ENCODE peak calls at places on chromosomes 3 and 15, in six cellular contexts. One of them, this sample, is unnamed. For H3K9me3, the result is how much of the 10 kb centered on the place peaks cover.

GRCh38 chr15:89554247-89554646 is 21.0 kb upstream of the TICRR start:
- DNase-seq in PC-3: no peak
- DNase-seq in MM.1S: no peak
- DNase-seq in IMR-90: no peak
- DNase-seq in A673: no peak
- DNase-seq in lower lobe of right lung: no peak
- DNase-seq in this sample: no peak

GRCh38 chr3:38640661-38641441 is 8.6 kb downstream of the SCN5A start:
- DNase-seq in lower lobe of right lung: no peak
- DNase-seq in PC-3: no peak
- DNase-seq in A673: no peak
- DNase-seq in IMR-90: no peak
- DNase-seq in MM.1S: no peak
- DNase-seq in this sample: no peak

GRCh38 chr3:61562810-61563613 is 1.6 kb downstream of the PTPRG start:
- DNase-seq in IMR-90: peak
- DNase-seq in MM.1S: peak
- DNase-seq in lower lobe of right lung: peak
- DNase-seq in PC-3: no peak
- DNase-seq in A673: no peak
- DNase-seq in this sample: peak

GRCh38 chr3:141410861-141411771 is 42.8 kb downstream of the ZBTB38 start:
- DNase-seq in A673: peak
- DNase-seq in IMR-90: peak
- DNase-seq in MM.1S: peak
- DNase-seq in lower lobe of right lung: no peak
- DNase-seq in PC-3: peak
- DNase-seq in this sample: peak

GRCh38 chr15:29925227-29926082 is 103.2 kb upstream of the TJP1 start:
- DNase-seq in A673: peak
- DNase-seq in lower lobe of right lung: peak
- DNase-seq in MM.1S: peak
- DNase-seq in PC-3: peak
- DNase-seq in IMR-90: peak
- DNase-seq in this sample: peak

GRCh38 chr3:122689587-122689986 is 8.9 kb downstream of the PARP14 start:
- DNase-seq in MM.1S: no peak
- DNase-seq in IMR-90: peak
- DNase-seq in A673: no peak
- DNase-seq in lower lobe of right lung: no peak
- DNase-seq in PC-3: peak
- DNase-seq in this sample: no peak

GRCh38 chr3:12710062-12710461 is 46.1 kb upstream of the RAF1 start:
- DNase-seq in PC-3: no peak
- DNase-seq in MM.1S: no peak
- DNase-seq in A673: no peak
- DNase-seq in lower lobe of right lung: no peak
- DNase-seq in IMR-90: no peak
- DNase-seq in this sample: no peak

GRCh38 chr15:27222479-27222878 is 251.5 kb downstream of the GABRG3 start:
- DNase-seq in IMR-90: no peak
- DNase-seq in A673: no peak
- DNase-seq in PC-3: peak
- DNase-seq in MM.1S: no peak
- DNase-seq in lower lobe of right lung: no peak
- DNase-seq in this sample: peak

DNA sequence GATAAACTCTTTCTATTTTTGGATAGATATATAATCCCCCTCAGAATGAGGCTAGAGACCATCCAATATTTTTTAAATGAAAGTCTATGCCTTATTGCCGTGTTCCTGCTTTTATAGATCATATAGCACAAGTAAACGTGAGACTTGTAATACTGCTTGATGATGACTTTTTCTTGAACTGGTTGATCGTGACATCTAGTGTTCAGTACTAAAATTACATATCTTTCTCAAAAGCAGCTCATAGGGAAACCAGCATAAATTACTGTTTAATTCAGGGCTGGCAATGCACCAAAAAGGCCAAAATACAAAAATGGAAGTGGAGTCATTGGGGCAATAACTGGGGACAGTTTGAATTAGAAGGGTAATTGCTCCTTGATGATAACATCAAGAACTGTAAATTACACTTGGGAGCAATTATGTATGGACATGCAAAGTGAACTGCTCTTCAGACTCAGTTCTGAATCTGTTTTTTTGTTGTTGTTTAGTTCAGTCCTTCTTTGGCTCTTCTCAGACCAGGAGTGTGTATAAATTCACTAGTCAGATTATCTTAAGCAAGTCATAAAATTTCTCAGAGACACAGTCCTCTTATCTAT is 325.3 kb downstream of the THSD4 start:
- DNase-seq in lower lobe of right lung: no peak
- DNase-seq in IMR-90: peak
- DNase-seq in MM.1S: peak
- DNase-seq in A673: peak
- DNase-seq in PC-3: peak
- DNase-seq in this sample: peak
- H3K27ac ChIP-seq in lower lobe of right lung: no peak
- H3K27ac ChIP-seq in IMR-90: no peak
- H3K27ac ChIP-seq in MM.1S: no peak
- H3K27ac ChIP-seq in A673: no peak
- H3K27ac ChIP-seq in PC-3: peak
- H3K27ac ChIP-seq in this sample: no peak

GRCh38 chr15:46660096-46660842 is 1025.4 kb downstream of the SQOR start:
- DNase-seq in MM.1S: peak
- DNase-seq in IMR-90: no peak
- DNase-seq in A673: no peak
- DNase-seq in lower lobe of right lung: no peak
- DNase-seq in PC-3: no peak
- DNase-seq in this sample: no peak

GRCh38 chr15:46652256-46652655 is 1017.4 kb downstream of the SQOR start:
- DNase-seq in lower lobe of right lung: no peak
- DNase-seq in A673: no peak
- DNase-seq in IMR-90: no peak
- DNase-seq in PC-3: no peak
- DNase-seq in MM.1S: no peak
- DNase-seq in this sample: no peak

GRCh38 chr15:46654993-46655392 is 1020.2 kb downstream of the SQOR start:
- DNase-seq in PC-3: no peak
- DNase-seq in IMR-90: no peak
- DNase-seq in lower lobe of right lung: no peak
- DNase-seq in A673: no peak
- DNase-seq in MM.1S: no peak
- DNase-seq in this sample: no peak
- H3K9me3 ChIP-seq in PC-3: under half
- H3K9me3 ChIP-seq in IMR-90: under half
- H3K9me3 ChIP-seq in lower lobe of right lung: under half
- H3K9me3 ChIP-seq in A673: under half
- H3K9me3 ChIP-seq in MM.1S: under half
- H3K9me3 ChIP-seq in this sample: under half

DNA sequence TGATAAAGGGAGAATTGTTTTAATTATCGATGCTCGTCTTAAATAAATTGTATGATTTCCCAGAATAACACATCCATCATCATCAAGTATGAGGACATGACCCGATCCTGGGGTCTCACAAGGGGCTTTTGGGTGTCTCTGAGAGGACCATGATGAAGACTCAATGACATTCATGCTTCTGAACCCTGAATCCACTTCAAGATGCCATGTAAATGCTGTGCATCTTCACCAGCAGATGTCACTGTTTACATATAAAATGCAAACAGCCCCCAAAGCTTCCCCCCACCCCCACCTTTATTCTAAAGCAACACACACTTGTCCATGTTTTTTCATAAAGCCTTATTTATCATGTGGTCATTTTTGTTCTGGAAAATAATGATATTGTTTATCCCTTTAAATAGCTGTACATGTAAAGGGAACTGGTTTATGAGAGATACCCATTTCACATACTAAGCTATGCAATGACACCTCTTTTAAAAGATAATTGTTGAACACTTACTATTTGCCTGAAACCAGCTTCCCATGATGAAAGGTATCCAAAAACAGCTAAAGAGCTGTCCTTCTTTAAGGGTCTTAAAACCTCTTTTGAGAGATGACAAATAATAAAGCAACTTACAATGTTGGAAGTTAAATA is 69.7 kb upstream of the UBE3A start:
- DNase-seq in lower lobe of right lung: no peak
- DNase-seq in A673: peak
- DNase-seq in MM.1S: no peak
- DNase-seq in PC-3: peak
- DNase-seq in IMR-90: peak
- DNase-seq in this sample: peak
- TF ChIP-seq CTCF in lower lobe of right lung: peak
- TF ChIP-seq CTCF in A673: peak
- TF ChIP-seq CTCF in MM.1S: peak
- TF ChIP-seq CTCF in PC-3: peak
- TF ChIP-seq CTCF in IMR-90: peak
- TF ChIP-seq CTCF in this sample: peak

GRCh38 chr3:99900248-99900647 is 82.6 kb downstream of the CMSS1 start:
- DNase-seq in PC-3: no peak
- DNase-seq in IMR-90: no peak
- DNase-seq in MM.1S: no peak
- DNase-seq in A673: no peak
- DNase-seq in lower lobe of right lung: no peak
- DNase-seq in this sample: no peak

GRCh38 chr3:99903844-99904243 is 86.2 kb downstream of the CMSS1 start:
- DNase-seq in IMR-90: peak
- DNase-seq in PC-3: peak
- DNase-seq in MM.1S: no peak
- DNase-seq in lower lobe of right lung: no peak
- DNase-seq in A673: no peak
- DNase-seq in this sample: no peak

GRCh38 chr3:99902091-99902490 is 84.4 kb downstream of the CMSS1 start:
- DNase-seq in IMR-90: peak
- DNase-seq in PC-3: peak
- DNase-seq in MM.1S: no peak
- DNase-seq in A673: no peak
- DNase-seq in lower lobe of right lung: no peak
- DNase-seq in this sample: no peak

GRCh38 chr3:99899603-99900002 is 81.9 kb downstream of the CMSS1 start:
- DNase-seq in lower lobe of right lung: no peak
- DNase-seq in IMR-90: no peak
- DNase-seq in PC-3: no peak
- DNase-seq in MM.1S: no peak
- DNase-seq in A673: no peak
- DNase-seq in this sample: no peak

GRCh38 chr3:99901200-99901926 is 83.7 kb downstream of the CMSS1 start:
- DNase-seq in A673: peak
- DNase-seq in IMR-90: peak
- DNase-seq in MM.1S: no peak
- DNase-seq in PC-3: peak
- DNase-seq in lower lobe of right lung: no peak
- DNase-seq in this sample: no peak
- H3K27ac ChIP-seq in A673: no peak
- H3K27ac ChIP-seq in IMR-90: no peak
- H3K27ac ChIP-seq in MM.1S: no peak
- H3K27ac ChIP-seq in PC-3: peak
- H3K27ac ChIP-seq in lower lobe of right lung: peak
- H3K27ac ChIP-seq in this sample: no peak

GRCh38 chr3:190242147-190242546 is 80.1 kb downstream of the CLDN1 start:
- DNase-seq in lower lobe of right lung: no peak
- DNase-seq in PC-3: no peak
- DNase-seq in A673: no peak
- DNase-seq in MM.1S: no peak
- DNase-seq in IMR-90: no peak
- DNase-seq in this sample: no peak
- H3K9me3 ChIP-seq in lower lobe of right lung: under half
- H3K9me3 ChIP-seq in PC-3: under half
- H3K9me3 ChIP-seq in A673: under half
- H3K9me3 ChIP-seq in MM.1S: under half
- H3K9me3 ChIP-seq in IMR-90: under half
- H3K9me3 ChIP-seq in this sample: under half

DNA sequence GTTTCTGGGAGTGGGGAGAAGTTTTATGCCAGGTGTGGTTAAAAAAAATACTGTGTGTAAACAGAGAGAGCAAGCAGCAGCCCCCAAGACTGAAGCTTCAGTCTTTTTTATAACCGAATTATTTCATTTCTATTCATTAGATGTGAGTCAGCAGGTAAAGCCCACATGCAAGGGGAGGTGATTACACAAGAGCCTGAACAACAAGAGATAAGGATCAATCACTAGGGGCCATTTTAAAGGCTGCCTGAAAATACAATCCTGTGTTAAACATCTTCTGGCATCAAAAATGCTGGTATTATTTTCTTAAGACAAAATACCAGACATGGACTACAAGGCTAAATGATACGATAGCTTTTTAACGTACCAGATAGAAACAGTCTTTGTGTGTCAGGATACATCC is 217.3 kb downstream of the SUCLG2 start:
- DNase-seq in MM.1S: no peak
- DNase-seq in A673: no peak
- DNase-seq in lower lobe of right lung: no peak
- DNase-seq in IMR-90: peak
- DNase-seq in PC-3: peak
- DNase-seq in this sample: no peak
- TF ChIP-seq CTCF in MM.1S: no peak
- TF ChIP-seq CTCF in A673: no peak
- TF ChIP-seq CTCF in lower lobe of right lung: no peak
- TF ChIP-seq CTCF in IMR-90: no peak
- TF ChIP-seq CTCF in PC-3: no peak
- TF ChIP-seq CTCF in this sample: no peak

DNA sequence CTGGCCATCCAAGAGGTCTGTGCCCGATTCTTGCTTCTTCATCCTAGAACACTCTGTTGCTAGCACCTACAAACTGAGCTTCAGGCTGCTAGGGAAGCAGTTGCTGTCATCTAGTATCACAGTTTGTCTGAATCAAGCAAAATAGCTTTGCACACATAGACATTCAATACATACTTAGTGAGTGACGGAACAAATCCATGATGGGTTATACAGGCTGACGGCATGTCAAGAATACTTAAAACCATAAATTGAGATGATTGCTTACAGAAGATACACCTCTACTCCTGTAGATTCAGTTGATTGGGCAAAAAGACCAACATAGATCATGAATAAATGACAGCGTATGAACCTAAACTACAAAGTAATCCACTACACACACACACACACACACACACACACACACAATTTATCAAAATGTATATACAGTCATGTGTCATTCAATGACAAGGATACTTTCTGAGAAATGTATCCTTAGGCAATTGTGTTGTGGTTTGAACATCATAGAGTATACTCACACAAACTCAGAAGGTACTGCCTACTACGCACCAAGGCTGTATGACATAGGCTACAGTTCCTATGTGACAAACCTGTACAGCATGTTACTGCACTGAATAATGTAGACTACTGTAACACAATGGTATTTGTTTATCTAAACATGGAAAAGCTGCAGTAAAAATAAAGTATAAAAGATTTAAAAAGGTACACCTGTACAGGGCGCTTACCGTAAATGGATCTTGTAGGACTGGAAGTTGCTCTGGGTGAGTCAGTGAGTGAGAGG is 14.4 kb upstream of the HEG1 start:
- DNase-seq in PC-3: no peak
- DNase-seq in lower lobe of right lung: no peak
- DNase-seq in MM.1S: no peak
- DNase-seq in IMR-90: no peak
- DNase-seq in A673: no peak
- DNase-seq in this sample: no peak
- H3K27ac ChIP-seq in PC-3: no peak
- H3K27ac ChIP-seq in lower lobe of right lung: no peak
- H3K27ac ChIP-seq in MM.1S: no peak
- H3K27ac ChIP-seq in IMR-90: no peak
- H3K27ac ChIP-seq in A673: no peak
- H3K27ac ChIP-seq in this sample: no peak

This sample was measured in cardiac muscle cell.